ENCODE peak calls at places on chromosomes 4 and X, in four cellular contexts. X, N, B and Q are unnamed samples.

GRCh38 chr4:138259801-138260200 is 17.7 kb upstream of the SLC7A11 start:
- DNase-seq in X (no peak), N (no peak), B (no peak), Q (peak)

GRCh38 chr4:184873039-184873438 is 47.3 kb upstream of the ACSL1 start:
- DNase-seq in X (no peak), N (no peak), B (no peak), Q (no peak)

GRCh38 chr4:166882221-166882620 is 352.1 kb downstream of the SPOCK3 start:
- DNase-seq in X (no peak), N (no peak), B (no peak), Q (no peak)

GRCh38 chr4:153115322-153116100 is 88.7 kb upstream of the TRIM2 start:
- DNase-seq in X (no peak), N (peak), B (peak), Q (peak)

GRCh38 chr4:8546766-8547107 is 33.5 kb upstream of the GPR78 start:
- DNase-seq in X (no peak), N (no peak), B (no peak), Q (no peak)

GRCh38 chrX:1657367-1658082 is 42.7 kb downstream of the ASMT start:
- DNase-seq in X (no peak), N (peak), B (no peak), Q (peak)

GRCh38 chrX:117990438-117990837 is 126.2 kb downstream of the KLHL13 start:
- DNase-seq in X (peak), N (no peak), B (no peak), Q (no peak)

GRCh38 chrX:68428431-68428830 is 4.9 kb downstream of the OPHN1 start:
- DNase-seq in X (no peak), N (no peak), B (no peak), Q (no peak)

GRCh38 chrX:147917700-147918694 is 6.3 kb downstream of the FMR1 start:
- DNase-seq in X (no peak), N (peak), B (no peak), Q (no peak)

GRCh38 chrX:49071877-49072711 is 1.7 kb downstream of the PRAF2 start:
- DNase-seq in X (no peak), N (no peak), B (no peak), Q (no peak)

GRCh38 chrX:133375558-133376340 is 39.5 kb downstream of the GPC4 start:
- DNase-seq in X (no peak), N (no peak), B (no peak), Q (no peak)

GRCh38 chr4:88630756-88631155 is 38.5 kb downstream of the HERC3 start:
- DNase-seq in X (peak), N (no peak), B (peak), Q (no peak)

GRCh38 chrX:110561036-110561435 is 202.4 kb downstream of the RTL9 start:
- DNase-seq in X (no peak), N (no peak), B (no peak), Q (no peak)

GRCh38 chr4:118765399-118765798 is 70.5 kb downstream of the SEC24D start:
- DNase-seq in X (peak), N (no peak), B (peak), Q (no peak)

GRCh38 chr4:79663157-79663556 is 255.1 kb upstream of the GK2 start:
- DNase-seq in X (no peak), N (no peak), B (no peak), Q (peak)

GRCh38 chr4:177532363-177532762 is 90.1 kb upstream of the AGA start:
- DNase-seq in X (no peak), N (no peak), B (no peak), Q (no peak)

GRCh38 chr4:74056114-74056857 is 17.8 kb upstream of the CXCL3 start:
- DNase-seq in X (no peak), N (no peak), B (peak), Q (peak)

GRCh38 chr4:6779667-6780565 is 2.6 kb upstream of the KIAA0232 start:
- DNase-seq in X (peak), N (no peak), B (no peak), Q (no peak)